ENCODE peak calls at places on chromosomes 3 and 15, in four cellular contexts. G is mucosa of gallbladder, E is HEK293T, I is HS-27A. D is an unnamed sample.

GRCh38 chr15:100111103-100112060 is 230.4 kb downstream of the ADAMTS17 start:
- DNase-seq in G (peak), E (no peak), I (no peak), D (peak)

GRCh38 chr3:15892311-15892710 is 94.5 kb upstream of the ANKRD28 start:
- DNase-seq in G (no peak), E (no peak), I (no peak), D (no peak)

GRCh38 chr3:187733371-187733770 is 11.9 kb downstream of the BCL6 start:
- DNase-seq in G (no peak), E (no peak), I (no peak), D (no peak)

GRCh38 chr3:11134794-11135193 is 19.5 kb upstream of the HRH1 start:
- DNase-seq in G (no peak), E (no peak), I (no peak), D (peak)

GRCh38 chr15:57752426-57752825 is 45.9 kb downstream of the POLR2M start:
- DNase-seq in G (no peak), E (no peak), I (no peak), D (no peak)

GRCh38 chr15:40343512-40343911 is 2.8 kb upstream of the CCDC9B start:
- DNase-seq in G (no peak), E (no peak), I (peak), D (no peak)

GRCh38 chr3:3189102-3189727 is 9.7 kb upstream of the CRBN start:
- DNase-seq in G (no peak), E (no peak), I (no peak), D (no peak)

GRCh38 chr3:126418256-126418530 is 23.5 kb downstream of the CFAP100 start:
- DNase-seq in G (no peak), E (no peak), I (no peak), D (no peak)

GRCh38 chr15:43789409-43789808 is 2.7 kb upstream of the SERF2 start:
- DNase-seq in G (no peak), E (no peak), I (no peak), D (no peak)

GRCh38 chr3:40877651-40878463 is 321.4 kb upstream of the CTNNB1 start:
- DNase-seq in G (peak), E (no peak), I (peak), D (peak)

GRCh38 chr3:141306276-141306675 is 62.0 kb upstream of the ZBTB38 start:
- DNase-seq in G (no peak), E (no peak), I (no peak), D (no peak)

GRCh38 chr15:68464451-68465090 is 32.6 kb upstream of the ITGA11 start:
- DNase-seq in G (no peak), E (no peak), I (no peak), D (no peak)

GRCh38 chr3:105827959-105828358 is 40.9 kb downstream of the CBLB start:
- DNase-seq in G (peak), E (peak), I (peak), D (peak)

GRCh38 chr3:195086341-195086740 is 184.6 kb downstream of the XXYLT1 start:
- DNase-seq in G (no peak), E (no peak), I (no peak), D (no peak)

GRCh38 chr3:152267319-152267689 is 1.4 kb upstream of the MBNL1 start:
- DNase-seq in G (no peak), E (no peak), I (no peak), D (no peak)

GRCh38 chr3:154003649-154004048 is 117.5 kb upstream of the ARHGEF26 start:
- DNase-seq in G (no peak), E (no peak), I (no peak), D (no peak)

GRCh38 chr3:11764931-11765363 is 81.7 kb downstream of the TAMM41 start:
- DNase-seq in G (no peak), E (no peak), I (peak), D (no peak)

GRCh38 chr15:90432253-90432652 is 44.2 kb downstream of the IQGAP1 start:
- DNase-seq in G (no peak), E (no peak), I (no peak), D (no peak)

GRCh38 chr3:49470714-49471420 is 800 bp downstream of the DAG1 start:
- DNase-seq in G (no peak), E (no peak), I (no peak), D (no peak)

GRCh38 chr15:68885070-68885469 is 45.3 kb upstream of the SPESP1 start:
- DNase-seq in G (no peak), E (no peak), I (peak), D (no peak)

GRCh38 chr3:107384907-107385306 is 7.7 kb downstream of the CCDC54 start:
- DNase-seq in G (no peak), E (no peak), I (no peak), D (no peak)

GRCh38 chr15:39270976-39271375 is 309.9 kb upstream of the THBS1 start:
- DNase-seq in G (no peak), E (no peak), I (peak), D (no peak)

GRCh38 chr3:5197470-5198312 is 10.2 kb downstream of the EDEM1 start:
- DNase-seq in G (no peak), E (no peak), I (no peak), D (no peak)

GRCh38 chr3:54278960-54279359 is 156.6 kb downstream of the CACNA2D3 start:
- DNase-seq in G (no peak), E (no peak), I (no peak), D (no peak)

GRCh38 chr3:122646146-122646988 is 34.3 kb upstream of the PARP14 start:
- DNase-seq in G (no peak), E (no peak), I (no peak), D (no peak)

D was measured in adrenal gland.